ENCODE peak calls at places on chromosomes 7 and 10, in six cellular contexts. One of them, this sample, is unnamed.

GRCh38 chr7:95718556-95719410 is 53.6 kb upstream of the DYNC1I1 start:
- DNase-seq in Karpas-422: peak; percentile 52
- DNase-seq in CD4-positive, CD25-positive, alpha-beta regulatory T cell: no peak
- DNase-seq in cardiac muscle cell: peak; percentile 41
- DNase-seq in left lung: no peak
- DNase-seq in trophoblast cell: peak; percentile 36
- DNase-seq in this sample: no peak

GRCh38 chr10:61793760-61794713 is 107.5 kb upstream of the ARID5B start:
- DNase-seq in Karpas-422: no peak
- DNase-seq in CD4-positive, CD25-positive, alpha-beta regulatory T cell: no peak
- DNase-seq in cardiac muscle cell: no peak
- DNase-seq in left lung: no peak
- DNase-seq in trophoblast cell: no peak
- DNase-seq in this sample: no peak

GRCh38 chr10:4169448-4169847 is 384.4 kb upstream of the KLF6 start:
- DNase-seq in Karpas-422: no peak
- DNase-seq in CD4-positive, CD25-positive, alpha-beta regulatory T cell: no peak
- DNase-seq in cardiac muscle cell: no peak
- DNase-seq in left lung: no peak
- DNase-seq in trophoblast cell: no peak
- DNase-seq in this sample: no peak

GRCh38 chr7:96174812-96175211 is 147.1 kb downstream of the SLC25A13 start:
- DNase-seq in Karpas-422: no peak
- DNase-seq in CD4-positive, CD25-positive, alpha-beta regulatory T cell: no peak
- DNase-seq in cardiac muscle cell: no peak
- DNase-seq in left lung: no peak
- DNase-seq in trophoblast cell: no peak
- DNase-seq in this sample: no peak

GRCh38 chr7:34354906-34355305 is 303.1 kb upstream of the NPSR1 start:
- DNase-seq in Karpas-422: no peak
- DNase-seq in CD4-positive, CD25-positive, alpha-beta regulatory T cell: no peak
- DNase-seq in cardiac muscle cell: peak; percentile 65
- DNase-seq in left lung: no peak
- DNase-seq in trophoblast cell: peak; percentile 51
- DNase-seq in this sample: no peak

GRCh38 chr7:135160098-135160857 is 10.2 kb downstream of the CYREN start:
- DNase-seq in Karpas-422: no peak
- DNase-seq in CD4-positive, CD25-positive, alpha-beta regulatory T cell: peak; percentile 57
- DNase-seq in cardiac muscle cell: peak; percentile 64
- DNase-seq in left lung: no peak
- DNase-seq in trophoblast cell: peak; percentile 4
- DNase-seq in this sample: no peak

GRCh38 chr7:69817096-69817495 is 218.8 kb downstream of the AUTS2 start:
- DNase-seq in Karpas-422: no peak
- DNase-seq in CD4-positive, CD25-positive, alpha-beta regulatory T cell: no peak
- DNase-seq in cardiac muscle cell: peak; percentile 72
- DNase-seq in left lung: no peak
- DNase-seq in trophoblast cell: peak; percentile 73
- DNase-seq in this sample: no peak

GRCh38 chr7:28984631-28985030 is 26.5 kb upstream of the TRIL start:
- DNase-seq in Karpas-422: peak; percentile 12
- DNase-seq in CD4-positive, CD25-positive, alpha-beta regulatory T cell: no peak
- DNase-seq in cardiac muscle cell: peak; percentile 91
- DNase-seq in left lung: peak; percentile 59
- DNase-seq in trophoblast cell: peak; percentile 53
- DNase-seq in this sample: no peak

GRCh38 chr10:1603181-1603580 is 134.1 kb downstream of the ADARB2 start:
- DNase-seq in Karpas-422: no peak
- DNase-seq in CD4-positive, CD25-positive, alpha-beta regulatory T cell: no peak
- DNase-seq in cardiac muscle cell: no peak
- DNase-seq in left lung: no peak
- DNase-seq in trophoblast cell: no peak
- DNase-seq in this sample: no peak

GRCh38 chr7:93117852-93118530 is at the start of gene SAMD9:
- DNase-seq in Karpas-422: peak; percentile 96
- DNase-seq in CD4-positive, CD25-positive, alpha-beta regulatory T cell: peak; percentile 92
- DNase-seq in cardiac muscle cell: peak; percentile 89
- DNase-seq in left lung: peak; percentile 66
- DNase-seq in trophoblast cell: peak; percentile 82
- DNase-seq in this sample: peak; percentile 40

GRCh38 chr10:52563361-52563760 is 209.2 kb downstream of the MBL2 start:
- DNase-seq in Karpas-422: no peak
- DNase-seq in CD4-positive, CD25-positive, alpha-beta regulatory T cell: no peak
- DNase-seq in cardiac muscle cell: peak; percentile 32
- DNase-seq in left lung: no peak
- DNase-seq in trophoblast cell: no peak
- DNase-seq in this sample: no peak

GRCh38 chr7:17631061-17631460 is 309.2 kb downstream of the SNX13 start:
- DNase-seq in Karpas-422: no peak
- DNase-seq in CD4-positive, CD25-positive, alpha-beta regulatory T cell: no peak
- DNase-seq in cardiac muscle cell: no peak
- DNase-seq in left lung: no peak
- DNase-seq in trophoblast cell: no peak
- DNase-seq in this sample: no peak

GRCh38 chr10:81730901-81731300 is 144.1 kb upstream of the NRG3 start:
- DNase-seq in Karpas-422: no peak
- DNase-seq in CD4-positive, CD25-positive, alpha-beta regulatory T cell: no peak
- DNase-seq in cardiac muscle cell: no peak
- DNase-seq in left lung: no peak
- DNase-seq in trophoblast cell: no peak
- DNase-seq in this sample: no peak

GRCh38 chr7:21412953-21413352 is 14.9 kb upstream of the SP4 start:
- DNase-seq in Karpas-422: no peak
- DNase-seq in CD4-positive, CD25-positive, alpha-beta regulatory T cell: peak; percentile 7
- DNase-seq in cardiac muscle cell: no peak
- DNase-seq in left lung: no peak
- DNase-seq in trophoblast cell: no peak
- DNase-seq in this sample: no peak

GRCh38 chr7:5397657-5398237 is 25.9 kb downstream of the TNRC18 start:
- DNase-seq in Karpas-422: no peak
- DNase-seq in CD4-positive, CD25-positive, alpha-beta regulatory T cell: no peak
- DNase-seq in cardiac muscle cell: no peak
- DNase-seq in left lung: no peak
- DNase-seq in trophoblast cell: peak; percentile 31
- DNase-seq in this sample: no peak

GRCh38 chr10:125262414-125262813 is 102.1 kb upstream of the CTBP2 start:
- DNase-seq in Karpas-422: peak; percentile 7
- DNase-seq in CD4-positive, CD25-positive, alpha-beta regulatory T cell: no peak
- DNase-seq in cardiac muscle cell: no peak
- DNase-seq in left lung: no peak
- DNase-seq in trophoblast cell: peak; percentile 74
- DNase-seq in this sample: no peak

GRCh38 chr10:47104786-47105385 is 193.7 kb downstream of the PTPN20 start:
- DNase-seq in Karpas-422: no peak
- DNase-seq in CD4-positive, CD25-positive, alpha-beta regulatory T cell: no peak
- DNase-seq in cardiac muscle cell: peak; percentile 8
- DNase-seq in left lung: peak; percentile 68
- DNase-seq in trophoblast cell: peak; percentile 22
- DNase-seq in this sample: no peak

GRCh38 chr7:114979388-114979787 is 57.5 kb downstream of the MDFIC start:
- DNase-seq in Karpas-422: no peak
- DNase-seq in CD4-positive, CD25-positive, alpha-beta regulatory T cell: no peak
- DNase-seq in cardiac muscle cell: peak; percentile 92
- DNase-seq in left lung: peak; percentile 44
- DNase-seq in trophoblast cell: peak; percentile 92
- DNase-seq in this sample: no peak

GRCh38 chr10:19003341-19003740 is 45.3 kb upstream of the MALRD1 start:
- DNase-seq in Karpas-422: no peak
- DNase-seq in CD4-positive, CD25-positive, alpha-beta regulatory T cell: no peak
- DNase-seq in cardiac muscle cell: no peak
- DNase-seq in left lung: no peak
- DNase-seq in trophoblast cell: no peak
- DNase-seq in this sample: no peak
- H3K9me3 ChIP-seq in Karpas-422: no peaks in the 10 kb centered on the region
- H3K9me3 ChIP-seq in CD4-positive, CD25-positive, alpha-beta regulatory T cell: no peaks in the 10 kb centered on the region
- H3K9me3 ChIP-seq in cardiac muscle cell: no peaks in the 10 kb centered on the region
- H3K9me3 ChIP-seq in left lung: no peaks in the 10 kb centered on the region
- H3K9me3 ChIP-seq in trophoblast cell: no peaks in the 10 kb centered on the region
- H3K9me3 ChIP-seq in this sample: no peaks in the 10 kb centered on the region

DNA sequence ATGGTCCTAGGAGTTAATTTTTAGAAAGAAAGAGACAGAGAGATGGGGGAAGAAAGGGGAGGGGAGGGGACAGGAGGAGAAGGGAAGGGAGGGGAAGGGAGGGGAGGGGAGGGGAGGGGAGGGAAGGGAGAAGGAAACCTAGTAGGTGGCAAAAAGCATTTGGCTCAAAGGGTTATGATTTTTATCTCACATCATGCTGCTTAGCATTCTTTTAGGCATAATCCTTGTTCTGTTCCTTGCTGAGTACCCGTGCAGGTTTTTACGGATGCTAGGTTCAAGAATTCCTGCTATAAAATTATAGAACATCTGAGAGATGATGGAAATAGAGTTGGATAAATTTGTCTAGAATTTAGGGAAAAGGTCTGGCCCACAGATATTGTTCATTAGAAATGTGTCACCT is 132.4 kb upstream of the PRSS1 start:
- DNase-seq in Karpas-422: no peak
- DNase-seq in CD4-positive, CD25-positive, alpha-beta regulatory T cell: no peak
- DNase-seq in cardiac muscle cell: no peak
- DNase-seq in left lung: no peak
- DNase-seq in trophoblast cell: no peak
- DNase-seq in this sample: no peak
- H3K4me3 ChIP-seq in Karpas-422: no peak overlapping the region
- H3K4me3 ChIP-seq in CD4-positive, CD25-positive, alpha-beta regulatory T cell: peak overlapping the region; percentile 65
- H3K4me3 ChIP-seq in cardiac muscle cell: no peak overlapping the region
- H3K4me3 ChIP-seq in left lung: no peak overlapping the region
- H3K4me3 ChIP-seq in trophoblast cell: no peak overlapping the region
- H3K4me3 ChIP-seq in this sample: no peak overlapping the region

GRCh38 chr7:25496394-25497103 is 268.3 kb upstream of the NPVF start:
- DNase-seq in Karpas-422: peak; percentile 58
- DNase-seq in CD4-positive, CD25-positive, alpha-beta regulatory T cell: peak; percentile 75
- DNase-seq in cardiac muscle cell: no peak
- DNase-seq in left lung: no peak
- DNase-seq in trophoblast cell: no peak
- DNase-seq in this sample: no peak

GRCh38 chr7:25495905-25496304 is 267.6 kb upstream of the NPVF start:
- DNase-seq in Karpas-422: no peak
- DNase-seq in CD4-positive, CD25-positive, alpha-beta regulatory T cell: no peak
- DNase-seq in cardiac muscle cell: no peak
- DNase-seq in left lung: no peak
- DNase-seq in trophoblast cell: no peak
- DNase-seq in this sample: no peak

GRCh38 chr7:25493811-25494366 is 265.6 kb upstream of the NPVF start:
- DNase-seq in Karpas-422: no peak
- DNase-seq in CD4-positive, CD25-positive, alpha-beta regulatory T cell: no peak
- DNase-seq in cardiac muscle cell: no peak
- DNase-seq in left lung: no peak
- DNase-seq in trophoblast cell: no peak
- DNase-seq in this sample: no peak

GRCh38 chr7:25495342-25495855 is 267.1 kb upstream of the NPVF start:
- DNase-seq in Karpas-422: no peak
- DNase-seq in CD4-positive, CD25-positive, alpha-beta regulatory T cell: no peak
- DNase-seq in cardiac muscle cell: no peak
- DNase-seq in left lung: no peak
- DNase-seq in trophoblast cell: no peak
- DNase-seq in this sample: no peak
- H3K27ac ChIP-seq in Karpas-422: no peak overlapping the region
- H3K27ac ChIP-seq in CD4-positive, CD25-positive, alpha-beta regulatory T cell: no peak overlapping the region
- H3K27ac ChIP-seq in cardiac muscle cell: peak overlapping the region; percentile 12
- H3K27ac ChIP-seq in left lung: no peak overlapping the region
- H3K27ac ChIP-seq in trophoblast cell: no peak overlapping the region
- H3K27ac ChIP-seq in this sample: no peak overlapping the region

GRCh38 chr7:19619122-19619521 is 89.7 kb downstream of the POLR1F start:
- DNase-seq in Karpas-422: no peak
- DNase-seq in CD4-positive, CD25-positive, alpha-beta regulatory T cell: no peak
- DNase-seq in cardiac muscle cell: no peak
- DNase-seq in left lung: no peak
- DNase-seq in trophoblast cell: no peak
- DNase-seq in this sample: no peak
- H3K9me3 ChIP-seq in Karpas-422: no peaks in the 10 kb centered on the region
- H3K9me3 ChIP-seq in CD4-positive, CD25-positive, alpha-beta regulatory T cell: no peaks in the 10 kb centered on the region
- H3K9me3 ChIP-seq in cardiac muscle cell: no peaks in the 10 kb centered on the region
- H3K9me3 ChIP-seq in left lung: no peaks in the 10 kb centered on the region
- H3K9me3 ChIP-seq in trophoblast cell: no peaks in the 10 kb centered on the region
- H3K9me3 ChIP-seq in this sample: no peaks in the 10 kb centered on the region

DNA sequence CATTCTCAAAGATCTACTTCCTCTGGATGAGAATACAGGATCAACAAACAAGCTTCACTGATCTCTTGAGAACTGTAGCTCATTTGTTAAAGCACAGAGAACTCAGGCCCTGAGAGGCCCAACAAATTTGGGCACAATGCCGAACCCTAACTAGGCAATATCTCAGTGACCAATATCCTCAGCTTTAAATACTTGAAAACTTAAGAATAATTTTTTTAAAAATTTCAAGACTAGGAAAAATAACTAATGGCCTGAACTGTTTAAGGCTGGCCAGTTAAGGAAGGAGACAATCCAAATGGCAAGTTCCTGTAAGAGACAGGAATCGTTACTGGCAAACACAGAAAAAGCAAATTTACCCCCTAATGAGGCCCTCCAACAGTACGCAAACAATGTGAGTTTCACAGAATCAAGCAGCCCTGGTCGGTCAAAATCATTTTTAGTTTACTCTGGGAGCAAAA is 39.7 kb downstream of the NT5C2 start:
- DNase-seq in Karpas-422: no peak
- DNase-seq in CD4-positive, CD25-positive, alpha-beta regulatory T cell: no peak
- DNase-seq in cardiac muscle cell: peak; percentile 60
- DNase-seq in left lung: no peak
- DNase-seq in trophoblast cell: no peak
- DNase-seq in this sample: no peak
- H3K4me3 ChIP-seq in Karpas-422: no peak overlapping the region
- H3K4me3 ChIP-seq in CD4-positive, CD25-positive, alpha-beta regulatory T cell: no peak overlapping the region
- H3K4me3 ChIP-seq in cardiac muscle cell: no peak overlapping the region
- H3K4me3 ChIP-seq in left lung: no peak overlapping the region
- H3K4me3 ChIP-seq in trophoblast cell: no peak overlapping the region
- H3K4me3 ChIP-seq in this sample: no peak overlapping the region

This sample was measured in effector memory CD4-positive, alpha-beta T cell.